ENCODE peak calls at places on chromosomes 13 and 19, in five cellular contexts. X is ascending aorta, P is stomach, G is heart right ventricle, L is HAP-1. O is an unnamed sample. For H3K4me1, the result is how much of the 10 kb centered on the place peaks cover.

GRCh38 chr19:1232231-1232637 is 5.6 kb downstream of the CBARP start:
- DNase-seq in X (no peak), P (no peak), G (no peak), L (no peak), O (no peak)

GRCh38 chr19:8041553-8041952 is 11.0 kb upstream of the CCL25 start:
- DNase-seq in X (no peak), P (no peak), G (no peak), L (no peak), O (no peak)

GRCh38 chr13:106471957-106472543 is 63.4 kb downstream of the EFNB2 start:
- DNase-seq in X (peak), P (peak), G (no peak), L (peak), O (peak)

GRCh38 chr19:43739836-43740235 is 14.9 kb downstream of the SMG9 start:
- DNase-seq in X (no peak), P (peak), G (no peak), L (no peak), O (no peak)

GRCh38 chr19:40608957-40609356 is 7.8 kb downstream of the LTBP4 start:
- DNase-seq in X (no peak), P (no peak), G (no peak), L (no peak), O (no peak)

GRCh38 chr19:1744822-1745563 is 8.3 kb upstream of the ONECUT3 start:
- DNase-seq in X (no peak), P (no peak), G (no peak), L (no peak), O (no peak)

GRCh38 chr13:50713849-50714248 is 129.6 kb downstream of the DLEU7 start:
- DNase-seq in X (no peak), P (no peak), G (no peak), L (no peak), O (peak)

GRCh38 chr13:24741791-24742190 is 22.2 kb upstream of the RNF17 start:
- DNase-seq in X (no peak), P (no peak), G (no peak), L (no peak), O (no peak)

GRCh38 chr19:44611812-44612295 is 1.5 kb upstream of the IGSF23 start:
- DNase-seq in X (no peak), P (no peak), G (no peak), L (no peak), O (no peak)

GRCh38 chr13:101523732-101524131 is 71.3 kb downstream of the ITGBL1 start:
- DNase-seq in X (peak), P (no peak), G (no peak), L (no peak), O (peak)

GRCh38 chr19:8441725-8442544 is 2.8 kb upstream of the HNRNPM start:
- DNase-seq in X (no peak), P (no peak), G (no peak), L (peak), O (no peak)

GRCh38 chr13:26679945-26680516 is 80.6 kb downstream of the GPR12 start:
- DNase-seq in X (no peak), P (no peak), G (no peak), L (no peak), O (no peak)

GRCh38 chr13:33262997-33263396 is 22.6 kb downstream of the STARD13 start:
- DNase-seq in X (no peak), P (no peak), G (no peak), L (no peak), O (no peak)

DNA sequence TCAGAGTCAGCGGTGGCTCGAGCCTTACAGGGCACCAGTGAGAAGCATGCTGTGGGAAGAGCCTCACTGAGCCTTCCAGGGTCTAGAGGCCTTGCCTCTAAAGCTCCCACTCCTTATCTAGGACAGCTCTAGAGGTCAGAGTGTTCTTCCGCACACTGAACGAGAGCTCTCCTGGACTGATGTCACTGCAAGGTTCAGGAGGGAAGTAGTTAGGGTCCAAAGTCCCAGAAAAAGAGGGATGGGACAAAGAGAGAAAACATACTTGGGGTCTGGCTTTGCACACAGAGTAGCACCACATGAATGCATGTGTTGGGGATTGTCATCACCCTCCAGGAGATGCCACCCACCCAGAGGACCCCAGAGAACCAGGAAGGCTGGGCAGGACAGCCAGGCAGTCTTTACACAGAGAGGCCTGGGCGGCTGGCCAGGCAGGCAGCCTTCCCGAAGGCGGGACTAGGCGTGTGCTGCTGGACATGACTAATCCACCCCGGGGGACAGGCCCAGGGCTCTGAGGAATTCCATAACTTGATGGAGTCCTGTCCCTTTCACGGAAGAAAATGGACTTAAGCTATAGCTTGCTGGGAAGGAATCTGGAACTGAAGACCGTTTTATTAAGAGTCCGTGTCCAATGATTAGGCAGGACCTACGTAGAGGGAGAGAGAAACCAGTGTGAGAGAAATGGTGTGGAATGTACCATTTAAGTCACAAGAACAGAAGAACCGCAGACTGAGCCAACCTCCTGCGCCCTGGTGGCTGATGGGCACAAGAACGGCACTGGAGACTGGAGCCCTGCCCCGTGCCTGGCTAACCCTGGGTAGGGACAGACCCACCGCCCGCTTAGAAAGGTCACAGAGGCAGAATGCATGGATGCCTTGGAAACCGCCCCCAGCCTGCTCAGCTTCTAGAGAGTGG is 16.7 kb upstream of the EPHX3 start:
- DNase-seq in X (peak), P (peak), G (peak), L (no peak), O (peak)
- H3K4me1 ChIP-seq in X (half or more), P (half or more), G (half or more), L (under half), O (half or more)

DNA sequence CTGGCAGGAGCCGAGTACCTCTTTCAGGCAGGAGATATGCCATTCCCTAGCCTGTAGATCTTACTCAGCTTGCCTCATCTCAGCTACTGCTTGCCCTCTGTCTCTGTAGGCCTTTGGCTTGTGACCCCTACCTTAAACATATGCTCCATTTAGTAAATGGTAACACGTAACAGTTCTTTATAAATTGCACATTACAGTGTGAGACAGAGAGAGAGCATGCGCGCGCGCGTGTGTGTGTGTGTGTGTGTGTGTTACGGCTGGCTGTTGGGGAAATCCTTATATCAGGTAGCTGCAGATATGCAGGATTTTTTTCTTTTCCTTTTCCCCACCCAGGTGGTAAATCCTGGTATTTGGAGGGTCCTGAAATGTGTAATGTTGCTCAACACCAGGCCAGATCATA is 4.2 kb downstream of the SPINT2 start:
- DNase-seq in X (no peak), P (no peak), G (no peak), L (no peak), O (no peak)
- H3K4me1 ChIP-seq in X (half or more), P (half or more), G (under half), L (under half), O (under half)

GRCh38 chr13:66076417-66076816 is 1153.7 kb downstream of the PCDH9 start:
- DNase-seq in X (no peak), P (no peak), G (no peak), L (no peak), O (no peak)
- H3K4me1 ChIP-seq in X (under half), P (under half), G (under half), L (under half), O (under half)

GRCh38 chr13:92716749-92717148 is 509.9 kb upstream of the GPC6 start:
- DNase-seq in X (no peak), P (no peak), G (no peak), L (no peak), O (peak)

GRCh38 chr13:92721610-92722009 is 505.0 kb upstream of the GPC6 start:
- DNase-seq in X (no peak), P (no peak), G (no peak), L (no peak), O (no peak)

GRCh38 chr13:92717857-92718256 is 508.8 kb upstream of the GPC6 start:
- DNase-seq in X (no peak), P (no peak), G (no peak), L (no peak), O (no peak)

GRCh38 chr13:92719868-92720267 is 506.7 kb upstream of the GPC6 start:
- DNase-seq in X (no peak), P (no peak), G (no peak), L (no peak), O (no peak)
- H3K4me1 ChIP-seq in X (under half), P (under half), G (under half), L (under half), O (under half)

DNA sequence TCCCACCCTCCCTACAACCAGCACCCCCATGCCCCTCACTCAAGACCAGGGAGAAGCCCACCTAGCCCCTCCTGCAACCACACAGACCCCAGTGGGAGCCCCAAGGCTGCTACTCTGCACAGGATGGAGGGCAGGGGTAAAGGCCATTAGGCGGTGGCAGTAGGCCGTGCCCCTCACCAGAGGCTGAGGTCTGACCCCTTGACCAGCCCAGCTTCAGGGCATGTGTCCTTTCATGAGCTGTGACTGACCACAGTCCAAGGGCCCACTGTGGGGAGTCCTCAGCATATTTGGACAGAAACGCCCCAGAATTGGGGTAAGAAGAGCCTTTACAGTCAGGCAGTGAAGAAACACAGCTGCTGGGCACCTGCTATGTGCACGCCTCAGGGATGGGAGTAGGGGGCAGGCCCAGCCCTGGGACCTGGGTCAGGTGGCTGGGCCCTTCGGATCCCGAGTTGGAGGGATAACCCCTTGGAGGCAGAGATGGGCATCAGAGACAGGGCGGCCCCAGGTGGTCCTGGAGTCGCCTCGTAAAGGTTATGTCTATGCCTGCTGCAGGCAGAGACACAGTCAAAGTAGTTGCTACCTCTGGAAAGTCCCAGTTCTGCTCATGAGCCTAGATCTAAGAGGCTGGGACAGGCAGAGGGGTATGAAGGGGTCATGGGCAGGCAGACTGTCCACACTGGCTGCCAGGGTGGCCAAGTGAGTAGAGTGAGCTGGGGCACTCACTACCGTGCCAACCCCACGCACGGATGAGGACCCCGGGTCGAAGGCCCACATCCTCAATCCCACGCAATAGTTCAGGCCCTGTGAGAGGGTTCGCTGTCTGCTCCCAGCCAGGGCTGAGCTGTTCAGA is 1.5 kb upstream of the RPS5 start:
- DNase-seq in X (no peak), P (no peak), G (no peak), L (no peak), O (no peak)
- H3K4me1 ChIP-seq in X (under half), P (half or more), G (under half), L (under half), O (under half)

O was measured in SJSA1.